ENCODE peak calls at places on chromosomes 4 and X, in five cellular contexts. A is esophagus squamous epithelium, W is Peyer's patch, C is A549, E is suprapubic skin. P is an unnamed sample.

GRCh38 chr4:76539979-76540378 is 105.0 kb downstream of the SHROOM3 start:
- DNase-seq in A (no peak), C (no peak), E (no peak), W (no peak), P (no peak)

GRCh38 chr4:79248610-79249009 is 77.3 kb downstream of the NAA11 start:
- DNase-seq in A (no peak), C (no peak), W (no peak), E (no peak), P (no peak)

GRCh38 chr4:154559141-154559841 is 3.5 kb upstream of the FGB start:
- DNase-seq in A (no peak), W (no peak), C (peak), E (no peak), P (no peak)

GRCh38 chr4:113541933-113542332 is 219.6 kb downstream of the CAMK2D start:
- DNase-seq in A (no peak), W (no peak), E (no peak), C (no peak), P (no peak)

GRCh38 chr4:8905236-8905772 is 33.7 kb upstream of the HMX1 start:
- DNase-seq in A (no peak), E (peak), C (no peak), W (no peak), P (no peak)

GRCh38 chrX:93875621-93876282 is 201.7 kb downstream of the FAM133A start:
- DNase-seq in E (no peak), C (no peak), W (no peak), A (no peak), P (no peak)

GRCh38 chr4:1204828-1205591 is 32.6 kb upstream of the SPON2 start:
- DNase-seq in E (peak), A (no peak), C (no peak), W (peak), P (no peak)

GRCh38 chr4:53645108-53645507 is 53.8 kb upstream of the LNX1 start:
- DNase-seq in E (no peak), A (no peak), W (no peak), C (no peak), P (no peak)

GRCh38 chr4:56348582-56348981 is 38.7 kb downstream of the AASDH start:
- DNase-seq in W (no peak), E (no peak), C (no peak), A (no peak), P (no peak)

GRCh38 chrX:101478366-101478765 is 6.9 kb upstream of the ARMCX4 start:
- DNase-seq in C (no peak), A (no peak), E (no peak), W (no peak), P (no peak)

GRCh38 chr4:17414392-17414791 is 97.5 kb downstream of the QDPR start:
- DNase-seq in C (no peak), E (no peak), A (no peak), W (no peak), P (no peak)

GRCh38 chr4:140253556-140254027 is 99.6 kb upstream of the MAML3 start:
- DNase-seq in E (no peak), A (no peak), C (no peak), W (no peak), P (no peak)

GRCh38 chr4:7540216-7540615 is 105.5 kb upstream of the PSAPL1 start:
- DNase-seq in W (no peak), C (no peak), E (no peak), A (no peak), P (no peak)

GRCh38 chrX:110167952-110168451 is 149.9 kb downstream of the AMMECR1 start:
- DNase-seq in C (peak), A (no peak), W (no peak), E (no peak), P (no peak)

GRCh38 chr4:139935911-139936310 is 218.1 kb downstream of the MAML3 start:
- DNase-seq in A (no peak), W (no peak), C (no peak), E (no peak), P (no peak)

GRCh38 chrX:124736553-124737240 is 390.3 kb downstream of the SH2D1A start:
- DNase-seq in E (no peak), A (no peak), C (no peak), W (peak), P (no peak)

GRCh38 chr4:116860891-116861290 is 224.5 kb downstream of the TRAM1L1 start:
- DNase-seq in E (no peak), W (no peak), C (no peak), A (no peak), P (no peak)

GRCh38 chr4:134691915-134692314 is 490.3 kb upstream of the PABPC4L start:
- DNase-seq in W (no peak), A (no peak), C (no peak), E (no peak), P (no peak)

GRCh38 chrX:66914082-66914481 is 275.2 kb upstream of the EDA2R start:
- DNase-seq in W (no peak), E (no peak), A (no peak), C (peak), P (no peak)

DNA sequence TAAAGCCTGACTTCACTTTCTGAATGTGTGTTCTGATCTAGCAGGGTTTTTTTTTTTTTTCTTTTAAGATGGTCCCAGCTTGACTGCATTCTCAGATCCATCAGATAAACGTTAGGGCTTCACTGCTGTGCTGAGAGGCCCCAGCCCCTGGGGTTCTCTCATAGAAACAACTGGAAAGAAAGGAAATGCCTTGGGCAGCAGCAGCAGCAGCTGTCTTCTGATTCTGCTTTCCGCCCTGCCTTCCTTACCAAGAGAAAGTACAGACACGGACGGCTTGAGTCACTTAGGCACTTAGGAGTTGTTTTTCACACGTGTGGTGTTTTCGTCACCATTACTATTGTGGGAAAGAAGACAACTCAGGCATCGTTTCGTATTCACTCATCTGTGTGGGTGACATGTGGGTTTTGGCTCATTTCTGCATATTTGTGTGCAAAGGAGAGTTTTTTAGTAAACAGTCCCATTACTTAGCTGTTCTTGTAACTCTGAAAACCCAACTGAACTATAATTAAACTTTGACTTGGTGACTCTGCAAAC is 172.0 kb downstream of the PTTG2 start:
- DNase-seq in C (no peak), E (no peak), A (no peak), W (peak), P (peak)
- TF ChIP-seq POLR2A in C (no peak), E (peak), A (no peak), W (peak), P (peak)

GRCh38 chr4:2818351-2818939 is 25.2 kb upstream of the ADD1 start:
- DNase-seq in E (no peak), C (no peak), A (no peak), W (no peak), P (no peak)

GRCh38 chr4:2819244-2820215 is 24.1 kb upstream of the ADD1 start:
- DNase-seq in E (no peak), C (no peak), W (no peak), A (no peak), P (no peak)

GRCh38 chr4:2816401-2816954 is 23.6 kb downstream of the SH3BP2 start:
- DNase-seq in C (no peak), E (no peak), A (no peak), W (no peak), P (no peak)

GRCh38 chr4:2817136-2817535 is 24.3 kb downstream of the SH3BP2 start:
- DNase-seq in C (no peak), E (no peak), A (no peak), W (no peak), P (no peak)

DNA sequence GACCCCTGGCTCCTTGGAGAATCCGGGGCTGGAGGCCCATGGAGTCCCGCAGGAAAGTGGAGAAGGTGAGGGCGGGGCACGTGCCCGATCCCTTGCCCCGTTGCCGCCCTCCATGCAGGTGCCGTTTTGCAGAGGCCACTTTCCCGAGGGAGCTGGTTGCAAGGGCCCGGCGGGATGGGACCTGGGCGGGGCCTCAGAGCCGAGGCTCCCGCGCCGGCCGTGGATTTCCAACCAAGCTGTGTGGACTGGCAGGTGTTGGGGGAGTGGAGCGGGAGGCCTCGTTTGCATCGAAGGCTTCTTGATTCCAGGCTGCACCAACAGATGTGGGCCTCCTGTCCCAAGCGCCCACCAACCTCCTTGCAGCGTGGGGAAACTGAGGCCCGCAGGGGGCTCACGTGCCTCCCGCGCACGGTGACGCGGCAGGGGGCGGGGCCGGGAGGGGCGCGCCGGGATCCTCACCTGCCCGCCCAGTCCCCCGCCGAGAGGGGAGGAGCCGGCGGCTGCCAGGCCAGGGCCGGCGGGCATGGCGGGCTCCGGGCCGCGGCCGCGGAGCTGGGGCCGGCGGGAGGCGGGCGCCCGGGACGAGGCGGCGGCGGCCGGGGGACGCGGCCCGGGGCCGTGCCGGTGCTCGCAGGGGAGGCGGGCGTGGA is 24.9 kb downstream of the SH3BP2 start:
- DNase-seq in E (no peak), A (no peak), C (no peak), W (no peak), P (no peak)
- TF ChIP-seq POLR2A in E (no peak), A (no peak), C (no peak), W (no peak), P (no peak)

GRCh38 chr4:143513314-143514211 is at the start of gene SMARCA5:
- DNase-seq in E (peak), W (peak), A (peak), C (peak), P (peak)
- TF ChIP-seq POLR2A in E (peak), W (peak), A (no peak), C (peak), P (peak)

DNA sequence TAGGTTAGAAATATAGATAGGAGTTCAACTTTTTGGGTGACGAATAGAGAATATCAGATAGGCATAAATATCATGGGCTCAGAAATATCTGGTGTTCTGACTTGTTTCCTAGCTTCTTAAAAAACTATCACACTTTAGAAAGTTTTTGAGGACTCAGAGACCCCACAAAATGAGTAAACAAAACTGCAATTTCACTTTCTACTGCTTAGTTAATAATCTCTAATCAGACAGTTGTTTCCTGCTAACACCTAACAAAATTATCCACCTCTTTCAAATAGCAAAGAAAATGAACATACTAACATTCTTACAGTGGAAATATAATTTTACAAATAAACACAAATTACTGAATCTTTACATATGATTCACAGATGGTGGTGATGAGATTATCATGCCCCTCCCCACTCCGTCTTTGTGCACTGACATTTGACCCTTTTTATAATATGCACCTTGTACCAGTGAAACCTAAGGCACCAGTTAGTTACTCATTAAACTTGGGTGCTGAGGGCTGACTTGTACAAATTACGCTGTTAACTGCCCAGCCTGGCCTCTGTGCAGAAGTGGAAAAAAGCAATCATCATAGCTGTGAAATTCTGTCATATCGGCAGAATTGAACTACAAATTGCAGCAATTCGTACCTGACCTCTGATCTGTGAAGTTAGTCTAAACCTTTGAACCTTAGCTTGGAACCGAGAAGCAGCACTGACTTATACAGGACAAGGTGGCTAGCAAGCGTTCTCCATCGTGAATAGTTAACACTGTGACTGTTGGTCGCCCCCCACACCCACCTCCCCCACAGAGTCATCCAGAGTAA is 138.7 kb downstream of the CHRNA9 start:
- DNase-seq in W (no peak), E (no peak), C (peak), A (no peak), P (peak)
- TF ChIP-seq POLR2A in W (peak), E (no peak), C (no peak), A (no peak), P (no peak)

DNA sequence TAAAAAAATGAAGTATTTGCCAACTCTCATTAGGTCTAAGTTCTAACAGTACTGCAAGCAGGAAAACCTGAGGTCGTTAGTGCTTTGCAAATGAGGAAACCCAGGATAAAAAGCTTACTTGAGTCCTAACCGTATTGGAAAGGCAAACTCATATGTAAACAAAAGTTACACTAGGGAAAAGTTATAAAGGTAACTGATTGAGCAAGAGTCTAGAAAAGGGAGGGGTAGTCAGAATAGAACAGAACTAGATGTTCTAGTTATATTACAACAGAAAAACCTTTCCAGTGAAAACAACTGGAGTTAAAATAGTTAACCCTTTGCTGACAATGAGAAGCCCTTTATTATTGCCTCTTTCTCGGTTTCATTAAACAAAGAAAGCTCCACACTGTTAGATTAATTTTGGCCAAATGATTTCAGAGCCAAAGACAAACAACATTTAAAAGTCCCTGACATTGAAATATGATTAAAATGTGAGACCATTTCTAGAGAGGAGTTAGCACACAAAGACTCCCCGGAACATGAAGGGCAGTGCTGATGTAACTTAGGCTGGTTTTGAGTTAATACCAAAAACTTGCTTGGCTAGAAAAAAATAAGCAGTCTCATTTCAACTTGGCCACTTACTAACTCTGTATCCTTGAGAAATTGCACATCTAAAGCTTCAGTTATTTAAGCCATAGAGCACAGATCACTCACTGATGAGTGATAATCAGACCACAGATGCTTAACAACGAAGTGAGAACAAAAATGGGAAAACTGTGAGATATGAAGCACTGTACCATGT is 66.2 kb upstream of the MAOA start:
- DNase-seq in W (no peak), E (no peak), A (no peak), C (no peak), P (no peak)
- TF ChIP-seq POLR2A in W (peak), E (no peak), A (no peak), C (no peak), P (no peak)

GRCh38 chr4:185426960-185427688 is 1.4 kb upstream of the UFSP2 start:
- DNase-seq in A (no peak), C (no peak), E (no peak), W (no peak), P (no peak)

GRCh38 chr4:185424905-185425599 is 712 bp downstream of the UFSP2 start:
- DNase-seq in C (no peak), W (no peak), E (no peak), A (no peak), P (no peak)

GRCh38 chr4:185429660-185430059 is 3.9 kb upstream of the UFSP2 start:
- DNase-seq in W (no peak), C (no peak), E (no peak), A (no peak), P (no peak)

GRCh38 chr4:185421366-185422124 is 4.2 kb downstream of the UFSP2 start:
- DNase-seq in A (no peak), E (no peak), W (no peak), C (no peak), P (no peak)

GRCh38 chr4:185425600-185426352 is at the start of gene UFSP2:
- DNase-seq in A (peak), C (peak), E (peak), W (peak), P (peak)
- TF ChIP-seq POLR2A in A (no peak), C (peak), E (peak), W (peak), P (peak)

GRCh38 chrX:20352504-20352903 is 85.8 kb upstream of the RPS6KA3 start:
- DNase-seq in E (no peak), A (no peak), W (no peak), C (no peak), P (no peak)

GRCh38 chrX:20350598-20350997 is 83.9 kb upstream of the RPS6KA3 start:
- DNase-seq in W (no peak), E (no peak), C (no peak), A (no peak), P (no peak)

GRCh38 chrX:20352935-20353336 is 86.2 kb upstream of the RPS6KA3 start:
- DNase-seq in C (no peak), E (no peak), W (no peak), A (no peak), P (peak)

GRCh38 chrX:20355187-20355586 is 88.5 kb upstream of the RPS6KA3 start:
- DNase-seq in C (no peak), E (no peak), A (no peak), W (no peak), P (no peak)

DNA sequence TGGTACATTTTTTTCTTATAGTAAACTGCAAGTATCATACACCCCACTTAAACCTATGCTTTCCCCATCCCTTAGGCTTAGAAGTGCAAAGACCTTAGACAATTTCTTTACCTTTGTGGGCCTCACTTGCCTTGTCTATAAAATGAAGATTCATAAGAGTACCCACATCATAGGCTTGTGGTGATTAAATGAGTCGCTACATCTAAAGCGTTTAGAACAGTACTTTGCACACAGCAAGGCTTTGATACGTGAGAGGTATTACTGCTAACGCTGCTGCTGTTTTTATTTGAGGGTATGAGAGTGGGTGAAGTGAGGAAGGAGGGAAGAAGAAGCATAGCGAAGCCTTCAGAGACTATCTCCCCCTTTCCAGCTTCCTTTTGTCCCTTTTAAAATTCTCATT is 87.8 kb upstream of the RPS6KA3 start:
- DNase-seq in W (no peak), A (no peak), E (no peak), C (no peak), P (no peak)
- TF ChIP-seq POLR2A in W (no peak), A (no peak), E (no peak), C (no peak), P (no peak)

GRCh38 chrX:24150051-24150790 is 692 bp downstream of the ZFX start:
- DNase-seq in W (peak), C (peak), E (peak), A (peak), P (peak)
- TF ChIP-seq POLR2A in W (no peak), C (peak), E (peak), A (no peak), P (peak)